ENCODE peak calls at places on chromosomes 13 and 19, in four cellular contexts. Z is heart right ventricle, N is OCI-LY7, G is left ventricle myocardium inferior. B is an unnamed sample.
A peak's percentile ranks its signal among the peaks of the same experiment; 100 is the strongest.

GRCh38 chr13:28497143-28497876 is 2.4 kb upstream of the FLT1 start:
- DNase-seq in Z (no peak), N (no peak), G (no peak), B (no peak)

GRCh38 chr19:58033741-58034475 is at the start of gene ZSCAN1:
- DNase-seq in Z (peak; percentile 95), N (no peak), G (peak; percentile 90), B (peak; percentile 85)

GRCh38 chr19:8577741-8578140 is 499 bp upstream of the MYO1F start:
- DNase-seq in Z (no peak), N (no peak), G (no peak), B (no peak)

GRCh38 chr19:29517946-29518345 is 7.8 kb upstream of the VSTM2B start:
- DNase-seq in Z (no peak), N (no peak), G (no peak), B (no peak)

GRCh38 chr19:6056801-6057650 is 53.3 kb downstream of the RFX2 start:
- DNase-seq in Z (peak; percentile 60), N (no peak), G (peak; percentile 76), B (peak; percentile 78)

GRCh38 chr19:5936308-5936980 is 22.4 kb downstream of the CAPS start:
- DNase-seq in Z (no peak), N (no peak), G (no peak), B (no peak)

GRCh38 chr13:98960331-98961203 is 17.3 kb downstream of the DOCK9 start:
- DNase-seq in Z (no peak), N (no peak), G (no peak), B (no peak)

GRCh38 chr19:32453736-32454135 is 48.2 kb downstream of the DPY19L3 start:
- DNase-seq in Z (no peak), N (no peak), G (no peak), B (no peak)

GRCh38 chr13:75223981-75224742 is 257.8 kb downstream of the TBC1D4 start:
- DNase-seq in Z (no peak), N (no peak), G (no peak), B (no peak)

GRCh38 chr13:26971990-26972888 is 199.4 kb downstream of the USP12 start:
- DNase-seq in Z (no peak), N (peak; percentile 53), G (no peak), B (no peak)
- TF ChIP-seq CTCF in Z (peak; percentile 22), N (peak; percentile 68), G (peak; percentile 44), B (peak; percentile 11)

DNA sequence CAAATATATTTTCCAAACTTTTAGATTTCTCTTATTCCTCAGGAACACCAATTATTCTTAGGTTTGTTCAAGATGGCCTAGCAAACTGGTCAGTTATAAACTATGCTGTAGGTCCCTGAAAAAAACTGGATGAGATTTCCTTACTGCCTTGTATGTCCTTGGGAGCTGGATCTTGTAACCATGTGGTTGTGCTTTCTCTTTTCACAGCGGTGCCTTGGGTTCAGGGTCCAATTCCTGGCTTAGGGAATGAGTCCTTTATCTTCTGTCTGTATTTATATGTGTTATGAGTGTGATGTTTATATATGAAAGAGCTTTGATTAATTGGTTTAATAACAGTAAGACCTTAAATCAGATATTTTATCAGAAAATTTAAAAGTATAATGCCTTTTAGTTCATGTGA is 23.5 kb upstream of the GRTP1 start:
- DNase-seq in Z (no peak), N (no peak), G (no peak), B (no peak)
- H3K36me3 ChIP-seq in Z (no peaks in the 10 kb centered on the region), N (no peaks in the 10 kb centered on the region), G (no peaks in the 10 kb centered on the region), B (no peaks in the 10 kb centered on the region)

GRCh38 chr19:4371898-4372629 is 28.3 kb downstream of the SH3GL1 start:
- DNase-seq in Z (no peak), N (no peak), G (no peak), B (no peak)
- H3K4me1 ChIP-seq in Z (peaks cover 97% of the 10 kb centered on the region), N (peaks cover 59% of the 10 kb centered on the region), G (peaks cover 100% of the 10 kb centered on the region), B (peaks cover 59% of the 10 kb centered on the region)

DNA sequence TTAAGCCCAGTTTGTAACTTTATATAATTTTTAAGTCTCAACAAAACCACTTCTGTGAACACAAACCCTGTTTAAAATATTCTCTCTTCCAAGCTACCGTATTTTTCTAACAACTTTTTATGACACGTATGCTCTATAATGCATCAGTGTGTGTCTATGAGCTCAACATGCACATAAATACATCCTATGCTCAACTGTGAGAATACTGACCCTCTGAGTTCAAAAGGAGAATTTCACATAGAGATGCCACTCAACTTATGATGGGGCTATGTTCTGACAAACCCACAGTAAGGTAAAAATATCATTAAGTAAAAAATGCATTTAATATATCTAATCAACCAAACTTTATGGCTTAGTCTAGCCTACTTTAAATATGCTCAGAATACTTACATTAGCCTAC is 1139.7 kb upstream of the SPRY2 start:
- DNase-seq in Z (no peak), N (no peak), G (no peak), B (no peak)
- TF ChIP-seq CTCF in Z (no peak), N (no peak), G (no peak), B (no peak)

GRCh38 chr19:52391135-52391534 is 6.5 kb upstream of the ZNF528 start:
- DNase-seq in Z (no peak), N (no peak), G (no peak), B (no peak)
- H3K36me3 ChIP-seq in Z (peaks cover 40% of the 10 kb centered on the region), N (no peaks in the 10 kb centered on the region), G (peaks cover 94% of the 10 kb centered on the region), B (no peaks in the 10 kb centered on the region)

DNA sequence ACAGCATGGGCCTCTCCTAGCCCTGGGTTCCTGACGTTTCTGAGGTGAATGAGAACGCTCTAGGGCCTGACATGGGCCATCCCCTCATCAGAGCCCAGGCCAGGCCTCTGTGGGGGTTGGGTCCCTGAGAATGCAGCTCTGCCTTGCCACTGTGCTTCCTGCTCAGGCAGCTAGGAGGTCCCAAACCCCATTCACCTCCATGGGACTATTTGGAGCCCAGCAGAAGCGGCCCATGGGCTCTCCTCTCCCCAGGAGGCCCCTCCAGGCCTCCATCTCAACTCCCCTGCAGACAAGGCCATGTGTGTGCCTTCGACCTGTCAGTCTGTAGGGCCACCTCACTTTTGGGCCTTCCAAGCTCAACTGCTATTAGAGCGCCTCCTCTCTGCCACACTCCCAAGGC is 36.9 kb downstream of the ELL start:
- DNase-seq in Z (no peak), N (no peak), G (no peak), B (no peak)
- H3K4me1 ChIP-seq in Z (peaks cover 76% of the 10 kb centered on the region), N (peaks cover 5% of the 10 kb centered on the region), G (peaks cover 83% of the 10 kb centered on the region), B (peaks cover 100% of the 10 kb centered on the region)

GRCh38 chr13:44244288-44244687 is 129.3 kb upstream of the SERP2 start:
- DNase-seq in Z (no peak), N (no peak), G (no peak), B (no peak)

GRCh38 chr13:44240611-44241010 is 133.0 kb upstream of the SERP2 start:
- DNase-seq in Z (no peak), N (no peak), G (no peak), B (no peak)

GRCh38 chr13:44238011-44238421 is 135.6 kb upstream of the SERP2 start:
- DNase-seq in Z (no peak), N (no peak), G (no peak), B (no peak)

GRCh38 chr13:44243198-44243852 is 130.3 kb upstream of the SERP2 start:
- DNase-seq in Z (no peak), N (peak; percentile 84), G (no peak), B (no peak)

DNA sequence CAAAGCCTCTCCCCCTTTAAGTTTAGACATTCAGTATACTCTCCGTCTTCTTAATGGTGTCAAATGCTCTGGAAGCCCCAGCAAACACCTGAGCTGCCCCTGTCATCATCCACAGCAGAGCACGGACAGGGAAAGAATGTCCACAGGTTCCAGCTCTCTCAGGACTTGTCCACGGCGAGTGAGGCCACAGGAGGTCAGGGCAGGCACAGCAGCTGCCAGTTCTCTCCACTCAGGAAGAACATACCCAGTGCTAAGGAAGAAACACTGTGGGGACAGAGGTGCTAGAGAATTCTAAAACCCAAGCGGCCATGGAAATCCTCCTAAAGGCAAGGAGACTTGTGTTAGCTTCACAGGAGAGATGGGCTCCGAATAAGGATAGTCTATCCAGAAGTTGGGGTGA is 132.0 kb upstream of the SERP2 start:
- DNase-seq in Z (no peak), N (no peak), G (no peak), B (no peak)
- TF ChIP-seq CTCF in Z (no peak), N (no peak), G (peak; percentile 30), B (no peak)

DNA sequence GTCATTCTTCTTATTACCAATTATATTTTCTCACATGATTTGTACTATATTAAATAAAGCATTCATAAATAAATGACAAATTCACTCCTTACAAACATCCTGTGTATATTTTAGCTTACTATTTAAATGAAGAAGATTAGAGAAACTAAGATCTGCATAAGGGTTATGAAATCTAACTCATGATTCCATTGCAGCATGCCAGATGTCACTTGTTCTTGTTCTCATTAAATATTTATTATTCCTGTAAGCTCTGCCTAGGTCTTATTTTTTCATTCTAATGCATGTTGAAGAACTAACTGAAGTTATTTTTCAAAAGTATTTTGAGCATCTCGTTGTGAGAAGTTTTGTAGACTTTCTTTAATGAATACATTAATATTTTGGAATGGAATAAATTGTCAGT is 18.4 kb downstream of the NUP58 start:
- DNase-seq in Z (no peak), N (no peak), G (no peak), B (no peak)
- H3K36me3 ChIP-seq in Z (peaks cover 100% of the 10 kb centered on the region), N (peaks cover 99% of the 10 kb centered on the region), G (peaks cover 89% of the 10 kb centered on the region), B (no peaks in the 10 kb centered on the region)

GRCh38 chr19:1417145-1417544 is 9.8 kb downstream of the DAZAP1 start:
- DNase-seq in Z (no peak), N (no peak), G (no peak), B (no peak)

GRCh38 chr19:1418951-1419735 is 11.8 kb downstream of the DAZAP1 start:
- DNase-seq in Z (no peak), N (no peak), G (no peak), B (peak; percentile 63)

GRCh38 chr19:1417681-1418493 is 10.5 kb downstream of the DAZAP1 start:
- DNase-seq in Z (no peak), N (no peak), G (no peak), B (no peak)

GRCh38 chr19:1418494-1418775 is 11.0 kb downstream of the DAZAP1 start:
- DNase-seq in Z (no peak), N (no peak), G (no peak), B (no peak)

GRCh38 chr19:1416014-1416841 is 8.8 kb downstream of the DAZAP1 start:
- DNase-seq in Z (no peak), N (no peak), G (no peak), B (peak; percentile 77)
- H3K4me1 ChIP-seq in Z (peaks cover 83% of the 10 kb centered on the region), N (no peaks in the 10 kb centered on the region), G (peaks cover 84% of the 10 kb centered on the region), B (peaks cover 44% of the 10 kb centered on the region)

B was measured in left lung.